ENCODE peak calls at places on chromosomes 1 and 21, in ten cellular contexts. K is cardiac muscle cell, C is head of caudate nucleus, Q is GM13976, V is ACHN, Y is astrocyte of the cerebellum, A is NCI-H2081, X is iPS-NIHi11, M is nephron progenitor cell, E is endothelial cell. Z is an unnamed sample.

GRCh38 chr21:38773108-38774061 is 32.3 kb upstream of the ETS2 start:
- DNase-seq in C (no peak), Y (peak), K (peak), A (no peak), E (no peak), X (no peak), Q (no peak), M (no peak), V (peak), Z (no peak)

GRCh38 chr1:160363951-160364350 is 2.9 kb upstream of the NHLH1 start:
- DNase-seq in M (no peak), X (no peak), K (no peak), Q (no peak), A (no peak), V (no peak), Y (no peak), C (no peak), E (no peak), Z (no peak)

GRCh38 chr1:184823080-184823479 is 68.4 kb upstream of the EDEM3 start:
- DNase-seq in K (no peak), X (no peak), A (no peak), Y (no peak), M (peak), C (no peak), V (no peak), E (no peak), Q (no peak), Z (no peak)

GRCh38 chr1:93219443-93219842 is 38.9 kb downstream of the CCDC18 start:
- DNase-seq in Q (peak), M (no peak), X (no peak), A (no peak), V (peak), C (no peak), K (no peak), Y (peak), E (no peak), Z (peak)

GRCh38 chr1:223748773-223749733 is 36.7 kb downstream of the CAPN2 start:
- DNase-seq in E (peak), X (peak), Q (peak), M (peak), V (peak), K (peak), Y (no peak), C (peak), A (no peak), Z (peak)

GRCh38 chr1:21355956-21356355 is 65.7 kb upstream of the ECE1 start:
- DNase-seq in A (no peak), X (no peak), C (no peak), E (no peak), Q (no peak), K (no peak), M (no peak), Y (no peak), V (no peak), Z (no peak)

GRCh38 chr1:96634863-96635262 is 86.7 kb upstream of the PTBP2 start:
- DNase-seq in V (no peak), C (no peak), A (no peak), Y (no peak), Q (no peak), K (no peak), X (no peak), E (no peak), M (no peak), Z (no peak)

GRCh38 chr1:229579101-229579651 is 20.7 kb upstream of the ABCB10 start:
- DNase-seq in Y (no peak), V (no peak), X (no peak), Q (peak), C (peak), A (peak), M (no peak), E (peak), K (peak), Z (no peak)

GRCh38 chr1:55049914-55050278 is 10.5 kb downstream of the PCSK9 start:
- DNase-seq in A (no peak), K (peak), E (no peak), C (no peak), Y (no peak), V (no peak), M (no peak), Q (no peak), X (no peak), Z (no peak)

GRCh38 chr21:38938343-38938742 is 132.6 kb downstream of the ETS2 start:
- DNase-seq in M (peak), X (peak), C (no peak), E (peak), K (peak), A (no peak), Y (no peak), V (no peak), Q (no peak), Z (no peak)

GRCh38 chr1:2341706-2342383 is 49.5 kb downstream of the MORN1 start:
- DNase-seq in A (no peak), Y (no peak), K (no peak), X (no peak), M (no peak), E (no peak), C (no peak), Q (no peak), V (no peak), Z (no peak)

GRCh38 chr21:19781881-19782652 is 1216.1 kb upstream of the NCAM2 start:
- DNase-seq in K (no peak), Y (no peak), A (no peak), X (peak), E (no peak), V (no peak), M (no peak), Q (no peak), C (no peak), Z (no peak)

GRCh38 chr21:26148071-26148470 is 22.5 kb downstream of the APP start:
- DNase-seq in A (no peak), M (peak), X (peak), K (peak), Y (no peak), Q (no peak), E (no peak), C (no peak), V (peak), Z (no peak)

GRCh38 chr1:5757177-5757820 is 234.9 kb downstream of the NPHP4 start:
- DNase-seq in K (no peak), V (no peak), E (no peak), X (no peak), M (no peak), C (no peak), Q (no peak), Y (no peak), A (no peak), Z (no peak)

GRCh38 chr21:36109868-36110267 is 25.0 kb upstream of the CBR3 start:
- DNase-seq in X (no peak), A (no peak), Y (no peak), K (no peak), Q (no peak), E (no peak), M (no peak), V (no peak), C (no peak), Z (no peak)

GRCh38 chr1:154418062-154418897 is 13.1 kb downstream of the IL6R start:
- DNase-seq in Q (no peak), M (no peak), E (no peak), K (no peak), X (no peak), A (peak), Y (no peak), V (no peak), C (no peak), Z (no peak)

GRCh38 chr21:41641821-41642368 is 125.0 kb downstream of the RIPK4 start:
- DNase-seq in C (no peak), Q (no peak), E (no peak), X (no peak), Y (peak), M (no peak), V (peak), A (no peak), K (peak), Z (no peak)

GRCh38 chr1:182227864-182228547 is 163.6 kb downstream of the GLUL start:
- DNase-seq in Q (no peak), Y (no peak), V (no peak), C (no peak), A (no peak), M (no peak), K (no peak), E (no peak), X (no peak), Z (no peak)

GRCh38 chr1:237717121-237717520 is 173.6 kb downstream of the ZP4 start:
- DNase-seq in A (no peak), Y (no peak), Q (no peak), K (no peak), E (no peak), M (no peak), V (no peak), C (no peak), X (no peak), Z (no peak)

GRCh38 chr1:178353524-178353923 is 143.2 kb downstream of the CLEC20A start:
- DNase-seq in Q (no peak), V (no peak), M (no peak), E (no peak), C (no peak), X (no peak), A (no peak), Y (no peak), K (no peak), Z (no peak)

GRCh38 chr1:7587726-7588456 is 183.2 kb upstream of the VAMP3 start:
- DNase-seq in K (no peak), Q (no peak), A (no peak), M (peak), C (no peak), V (no peak), X (no peak), E (no peak), Y (no peak), Z (no peak)

GRCh38 chr21:16280731-16281130 is 550.9 kb downstream of the USP25 start:
- DNase-seq in C (no peak), X (no peak), M (no peak), K (peak), Q (no peak), A (no peak), Y (no peak), E (no peak), V (no peak), Z (no peak)

GRCh38 chr1:168321945-168322344 is 41.3 kb downstream of the TBX19 start:
- DNase-seq in A (peak), V (peak), K (peak), Y (no peak), M (no peak), C (no peak), E (no peak), Q (peak), X (no peak), Z (no peak)

GRCh38 chr1:75234499-75235064 is 100.4 kb downstream of the LHX8 start:
- DNase-seq in C (no peak), E (no peak), M (no peak), Q (no peak), A (no peak), V (no peak), K (no peak), X (no peak), Y (no peak), Z (no peak)

GRCh38 chr1:162690672-162691434 is 58.6 kb downstream of the DDR2 start:
- DNase-seq in C (no peak), A (no peak), Y (peak), Q (no peak), M (no peak), K (peak), E (peak), X (peak), V (no peak), Z (no peak)

GRCh38 chr1:86764523-86764922 is 60.1 kb downstream of the SH3GLB1 start:
- DNase-seq in Q (no peak), E (no peak), M (no peak), C (no peak), A (no peak), V (no peak), X (no peak), K (no peak), Y (no peak), Z (no peak)

GRCh38 chr1:110634455-110635281 is 28.5 kb upstream of the KCNA2 start:
- DNase-seq in M (no peak), E (no peak), Y (no peak), C (peak), X (no peak), A (no peak), K (peak), Q (peak), V (peak), Z (peak)

GRCh38 chr1:186442651-186443114 is 18.2 kb downstream of the PDC start:
- DNase-seq in K (peak), C (no peak), X (no peak), V (no peak), A (no peak), M (no peak), E (no peak), Q (no peak), Y (peak), Z (no peak)

GRCh38 chr1:153936011-153936802 is 10.3 kb downstream of the DENND4B start:
- DNase-seq in V (no peak), X (no peak), K (no peak), E (no peak), C (no peak), Y (no peak), A (no peak), Q (no peak), M (no peak), Z (no peak)

GRCh38 chr21:43328591-43329360 is 98.2 kb downstream of the SIK1 start:
- DNase-seq in Q (no peak), V (no peak), E (no peak), C (no peak), X (no peak), Y (no peak), M (no peak), K (no peak), A (no peak), Z (no peak)

GRCh38 chr1:117685936-117686806 is 80.3 kb downstream of the TENT5C start:
- DNase-seq in M (no peak), X (no peak), Q (no peak), Y (no peak), E (no peak), C (no peak), A (no peak), V (no peak), K (no peak), Z (no peak)